ENCODE peak calls at places on chromosome 1, in seven cellular contexts. One of them, this sample, is unnamed.

GRCh38 chr1:2391385-2392070 is at the start of the genes MORN1 and RER1:
- DNase-seq in uterus: peak; percentile 99
- DNase-seq in heart right ventricle: peak; percentile 100
- DNase-seq in spleen: peak; percentile 100
- DNase-seq in K562: peak; percentile 100
- DNase-seq in mammary epithelial cell: peak; percentile 99
- DNase-seq in hepatocyte: peak; percentile 100
- DNase-seq in this sample: peak; percentile 99

GRCh38 chr1:160129558-160129957 is 14.0 kb downstream of the ATP1A2 start:
- DNase-seq in uterus: no peak
- DNase-seq in heart right ventricle: no peak
- DNase-seq in spleen: peak; percentile 11
- DNase-seq in K562: no peak
- DNase-seq in mammary epithelial cell: no peak
- DNase-seq in hepatocyte: no peak
- DNase-seq in this sample: no peak

GRCh38 chr1:231776006-231776707 is 149.6 kb downstream of the DISC1 start:
- DNase-seq in uterus: no peak
- DNase-seq in heart right ventricle: no peak
- DNase-seq in spleen: no peak
- DNase-seq in K562: no peak
- DNase-seq in mammary epithelial cell: no peak
- DNase-seq in hepatocyte: peak; percentile 15
- DNase-seq in this sample: no peak

GRCh38 chr1:243483084-243483845 is 227.4 kb downstream of the SDCCAG8 start:
- DNase-seq in uterus: no peak
- DNase-seq in heart right ventricle: no peak
- DNase-seq in spleen: no peak
- DNase-seq in K562: no peak
- DNase-seq in mammary epithelial cell: no peak
- DNase-seq in hepatocyte: no peak
- DNase-seq in this sample: no peak

GRCh38 chr1:60924964-60925798 is 157.2 kb upstream of the NFIA start:
- DNase-seq in uterus: no peak
- DNase-seq in heart right ventricle: no peak
- DNase-seq in spleen: no peak
- DNase-seq in K562: peak; percentile 83
- DNase-seq in mammary epithelial cell: no peak
- DNase-seq in hepatocyte: no peak
- DNase-seq in this sample: no peak

GRCh38 chr1:230011333-230012092 is 55.5 kb upstream of the GALNT2 start:
- DNase-seq in uterus: no peak
- DNase-seq in heart right ventricle: no peak
- DNase-seq in spleen: no peak
- DNase-seq in K562: no peak
- DNase-seq in mammary epithelial cell: no peak
- DNase-seq in hepatocyte: no peak
- DNase-seq in this sample: no peak

GRCh38 chr1:84385347-84385746 is 12.9 kb upstream of the DNASE2B start:
- DNase-seq in uterus: no peak
- DNase-seq in heart right ventricle: no peak
- DNase-seq in spleen: no peak
- DNase-seq in K562: no peak
- DNase-seq in mammary epithelial cell: no peak
- DNase-seq in hepatocyte: no peak
- DNase-seq in this sample: no peak

GRCh38 chr1:50667710-50668356 is 244.6 kb upstream of the DMRTA2 start:
- DNase-seq in uterus: no peak
- DNase-seq in heart right ventricle: no peak
- DNase-seq in spleen: no peak
- DNase-seq in K562: no peak
- DNase-seq in mammary epithelial cell: no peak
- DNase-seq in hepatocyte: no peak
- DNase-seq in this sample: no peak

GRCh38 chr1:223401873-223402789 is 8.9 kb downstream of the CCDC185 start:
- DNase-seq in uterus: no peak
- DNase-seq in heart right ventricle: no peak
- DNase-seq in spleen: no peak
- DNase-seq in K562: peak; percentile 49
- DNase-seq in mammary epithelial cell: peak; percentile 79
- DNase-seq in hepatocyte: no peak
- DNase-seq in this sample: no peak

GRCh38 chr1:206510371-206510770 is 3.0 kb downstream of the RASSF5 start:
- DNase-seq in uterus: no peak
- DNase-seq in heart right ventricle: no peak
- DNase-seq in spleen: no peak
- DNase-seq in K562: no peak
- DNase-seq in mammary epithelial cell: no peak
- DNase-seq in hepatocyte: no peak
- DNase-seq in this sample: no peak

GRCh38 chr1:82788038-82788437 is 987.3 kb downstream of the ADGRL2 start:
- DNase-seq in uterus: no peak
- DNase-seq in heart right ventricle: no peak
- DNase-seq in spleen: no peak
- DNase-seq in K562: no peak
- DNase-seq in mammary epithelial cell: no peak
- DNase-seq in hepatocyte: no peak
- DNase-seq in this sample: no peak

GRCh38 chr1:84412316-84412942 is 14.1 kb downstream of the DNASE2B start:
- DNase-seq in uterus: no peak
- DNase-seq in heart right ventricle: no peak
- DNase-seq in spleen: no peak
- DNase-seq in K562: no peak
- DNase-seq in mammary epithelial cell: no peak
- DNase-seq in hepatocyte: no peak
- DNase-seq in this sample: no peak

GRCh38 chr1:81221564-81221963 is 579.2 kb upstream of the ADGRL2 start:
- DNase-seq in uterus: no peak
- DNase-seq in heart right ventricle: peak; percentile 33
- DNase-seq in spleen: peak; percentile 54
- DNase-seq in K562: no peak
- DNase-seq in mammary epithelial cell: no peak
- DNase-seq in hepatocyte: no peak
- DNase-seq in this sample: no peak

GRCh38 chr1:114588196-114588689 is 6.8 kb upstream of the BCAS2 start:
- DNase-seq in uterus: no peak
- DNase-seq in heart right ventricle: no peak
- DNase-seq in spleen: no peak
- DNase-seq in K562: no peak
- DNase-seq in mammary epithelial cell: no peak
- DNase-seq in hepatocyte: no peak
- DNase-seq in this sample: no peak
- H3K4me3 ChIP-seq in uterus: no peak overlapping the region
- H3K4me3 ChIP-seq in heart right ventricle: no peak overlapping the region
- H3K4me3 ChIP-seq in spleen: no peak overlapping the region
- H3K4me3 ChIP-seq in K562: no peak overlapping the region
- H3K4me3 ChIP-seq in mammary epithelial cell: no peak overlapping the region
- H3K4me3 ChIP-seq in hepatocyte: no peak overlapping the region
- H3K4me3 ChIP-seq in this sample: no peak overlapping the region

GRCh38 chr1:31709060-31709459 is 5.2 kb upstream of the COL16A1 start:
- DNase-seq in uterus: no peak
- DNase-seq in heart right ventricle: no peak
- DNase-seq in spleen: no peak
- DNase-seq in K562: no peak
- DNase-seq in mammary epithelial cell: no peak
- DNase-seq in hepatocyte: no peak
- DNase-seq in this sample: no peak

GRCh38 chr1:31708324-31708723 is 4.5 kb upstream of the COL16A1 start:
- DNase-seq in uterus: no peak
- DNase-seq in heart right ventricle: no peak
- DNase-seq in spleen: no peak
- DNase-seq in K562: no peak
- DNase-seq in mammary epithelial cell: no peak
- DNase-seq in hepatocyte: peak; percentile 34
- DNase-seq in this sample: no peak

GRCh38 chr1:31706384-31707058 is 2.7 kb upstream of the COL16A1 start:
- DNase-seq in uterus: no peak
- DNase-seq in heart right ventricle: no peak
- DNase-seq in spleen: no peak
- DNase-seq in K562: no peak
- DNase-seq in mammary epithelial cell: no peak
- DNase-seq in hepatocyte: no peak
- DNase-seq in this sample: no peak

GRCh38 chr1:31705080-31705866 is 1.5 kb upstream of the COL16A1 start:
- DNase-seq in uterus: peak; percentile 63
- DNase-seq in heart right ventricle: peak; percentile 56
- DNase-seq in spleen: peak; percentile 81
- DNase-seq in K562: peak; percentile 88
- DNase-seq in mammary epithelial cell: peak; percentile 63
- DNase-seq in hepatocyte: peak; percentile 91
- DNase-seq in this sample: peak; percentile 56

DNA sequence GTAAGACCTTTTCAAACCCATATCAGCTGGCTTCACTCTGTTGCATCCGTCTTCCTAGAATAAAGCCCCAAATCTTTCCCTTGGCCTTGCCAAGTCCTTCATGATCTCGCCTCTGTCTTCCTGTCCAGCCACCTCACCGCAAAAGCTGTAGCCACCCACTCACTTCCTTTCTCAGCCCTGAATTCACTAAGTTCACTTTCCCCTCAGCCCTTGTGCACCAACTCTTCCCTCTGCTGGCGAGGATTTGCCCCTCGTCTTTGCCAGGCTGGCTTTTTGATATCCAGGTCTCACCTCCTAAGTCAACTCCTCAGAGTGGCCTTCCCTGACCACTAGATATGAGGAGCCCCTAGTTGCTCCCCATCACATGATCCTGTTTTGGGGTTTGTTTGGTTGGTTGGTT is 3.9 kb upstream of the COL16A1 start:
- DNase-seq in uterus: no peak
- DNase-seq in heart right ventricle: no peak
- DNase-seq in spleen: no peak
- DNase-seq in K562: peak; percentile 36
- DNase-seq in mammary epithelial cell: peak; percentile 61
- DNase-seq in hepatocyte: no peak
- DNase-seq in this sample: no peak
- H3K4me1 ChIP-seq in uterus: peaks cover 17% of the 10 kb centered on the region
- H3K4me1 ChIP-seq in heart right ventricle: peaks cover 15% of the 10 kb centered on the region
- H3K4me1 ChIP-seq in spleen: peaks cover 50% of the 10 kb centered on the region
- H3K4me1 ChIP-seq in K562: peaks cover 10% of the 10 kb centered on the region
- H3K4me1 ChIP-seq in mammary epithelial cell: peaks cover 38% of the 10 kb centered on the region
- H3K4me1 ChIP-seq in hepatocyte: peaks cover 36% of the 10 kb centered on the region
- H3K4me1 ChIP-seq in this sample: peaks cover 5% of the 10 kb centered on the region

DNA sequence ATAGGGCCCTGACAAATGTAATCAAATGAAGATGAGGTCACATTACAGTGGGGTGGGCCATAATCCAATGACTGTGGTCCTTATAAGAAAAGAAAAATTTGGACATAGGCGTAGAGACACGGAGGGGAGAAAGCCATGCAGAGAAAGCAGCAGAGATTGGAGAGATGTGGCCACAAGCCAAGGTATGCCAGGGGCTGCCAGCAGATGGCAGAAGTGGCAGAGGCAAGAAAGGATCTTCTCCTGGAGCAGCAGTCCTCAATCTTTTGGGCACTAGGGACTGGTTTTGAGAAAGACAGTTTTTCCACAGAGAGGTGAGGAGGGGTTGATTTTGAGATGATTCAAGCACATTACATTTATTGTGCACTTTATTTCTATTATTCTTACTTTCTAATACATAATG is 355.1 kb downstream of the NPHP4 start:
- DNase-seq in uterus: no peak
- DNase-seq in heart right ventricle: no peak
- DNase-seq in spleen: no peak
- DNase-seq in K562: peak; percentile 31
- DNase-seq in mammary epithelial cell: no peak
- DNase-seq in hepatocyte: no peak
- DNase-seq in this sample: no peak
- TF ChIP-seq CTCF in uterus: no peak
- TF ChIP-seq CTCF in heart right ventricle: no peak
- TF ChIP-seq CTCF in spleen: peak; percentile 35
- TF ChIP-seq CTCF in K562: peak; percentile 52
- TF ChIP-seq CTCF in mammary epithelial cell: peak; percentile 78
- TF ChIP-seq CTCF in hepatocyte: peak; percentile 16
- TF ChIP-seq CTCF in this sample: no peak

DNA sequence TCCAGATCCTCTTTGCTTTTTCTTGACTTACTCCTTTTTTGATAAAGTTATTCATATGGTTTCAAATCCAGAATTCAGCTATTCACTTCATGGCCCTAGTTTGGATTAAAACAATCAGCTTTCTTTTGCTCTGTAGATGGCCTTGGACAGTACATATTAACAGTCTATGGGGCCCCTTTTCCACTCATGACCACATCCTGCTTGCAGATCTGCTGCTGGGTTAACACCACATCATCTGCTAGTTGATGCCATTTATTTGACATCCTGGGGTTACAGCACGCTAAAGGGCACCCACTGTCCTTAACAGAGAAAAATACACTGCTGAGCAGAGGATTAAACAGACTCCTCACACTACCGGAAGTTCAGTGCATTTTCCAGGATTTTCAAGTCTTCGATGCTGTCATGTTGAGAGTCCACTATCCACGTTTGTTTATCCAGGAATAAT is 941 bp upstream of the IFI16 start:
- DNase-seq in uterus: no peak
- DNase-seq in heart right ventricle: no peak
- DNase-seq in spleen: peak; percentile 76
- DNase-seq in K562: no peak
- DNase-seq in mammary epithelial cell: no peak
- DNase-seq in hepatocyte: no peak
- DNase-seq in this sample: no peak
- H3K4me3 ChIP-seq in uterus: no peak overlapping the region
- H3K4me3 ChIP-seq in heart right ventricle: peak overlapping the region; percentile 66
- H3K4me3 ChIP-seq in spleen: peak overlapping the region; percentile 60
- H3K4me3 ChIP-seq in K562: no peak overlapping the region
- H3K4me3 ChIP-seq in mammary epithelial cell: no peak overlapping the region
- H3K4me3 ChIP-seq in hepatocyte: no peak overlapping the region
- H3K4me3 ChIP-seq in this sample: no peak overlapping the region

GRCh38 chr1:17558541-17558940 is 19.0 kb downstream of the ARHGEF10L start:
- DNase-seq in uterus: no peak
- DNase-seq in heart right ventricle: no peak
- DNase-seq in spleen: no peak
- DNase-seq in K562: no peak
- DNase-seq in mammary epithelial cell: no peak
- DNase-seq in hepatocyte: no peak
- DNase-seq in this sample: no peak

GRCh38 chr1:17559618-17560419 is 20.3 kb downstream of the ARHGEF10L start:
- DNase-seq in uterus: no peak
- DNase-seq in heart right ventricle: no peak
- DNase-seq in spleen: no peak
- DNase-seq in K562: no peak
- DNase-seq in mammary epithelial cell: peak; percentile 65
- DNase-seq in hepatocyte: peak; percentile 68
- DNase-seq in this sample: no peak

GRCh38 chr1:17558954-17559617 is 19.6 kb downstream of the ARHGEF10L start:
- DNase-seq in uterus: no peak
- DNase-seq in heart right ventricle: no peak
- DNase-seq in spleen: no peak
- DNase-seq in K562: no peak
- DNase-seq in mammary epithelial cell: no peak
- DNase-seq in hepatocyte: no peak
- DNase-seq in this sample: no peak

GRCh38 chr1:17554966-17555365 is 15.5 kb downstream of the ARHGEF10L start:
- DNase-seq in uterus: no peak
- DNase-seq in heart right ventricle: no peak
- DNase-seq in spleen: no peak
- DNase-seq in K562: no peak
- DNase-seq in mammary epithelial cell: no peak
- DNase-seq in hepatocyte: no peak
- DNase-seq in this sample: no peak

DNA sequence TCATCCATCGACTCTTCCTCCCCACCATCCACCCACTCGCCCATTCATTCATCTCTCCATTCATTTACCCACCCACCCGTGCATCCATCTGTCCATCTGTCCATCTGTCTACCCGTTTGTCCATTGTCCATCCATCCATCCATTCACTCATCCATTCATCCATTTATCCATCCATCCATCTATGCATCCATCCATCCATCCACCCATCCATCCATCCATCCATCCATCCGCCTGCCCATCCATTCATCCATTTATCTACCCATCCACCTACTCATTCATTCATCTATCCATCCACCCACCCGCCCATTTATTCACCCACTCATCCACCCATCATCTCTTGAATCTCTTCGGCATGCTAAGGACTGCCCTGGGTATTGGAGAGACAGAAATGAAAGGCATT is 18.5 kb downstream of the ARHGEF10L start:
- DNase-seq in uterus: no peak
- DNase-seq in heart right ventricle: no peak
- DNase-seq in spleen: no peak
- DNase-seq in K562: no peak
- DNase-seq in mammary epithelial cell: no peak
- DNase-seq in hepatocyte: no peak
- DNase-seq in this sample: no peak
- H3K4me1 ChIP-seq in uterus: no peaks in the 10 kb centered on the region
- H3K4me1 ChIP-seq in heart right ventricle: peaks cover 30% of the 10 kb centered on the region
- H3K4me1 ChIP-seq in spleen: peaks cover 13% of the 10 kb centered on the region
- H3K4me1 ChIP-seq in K562: no peaks in the 10 kb centered on the region
- H3K4me1 ChIP-seq in mammary epithelial cell: peaks cover 25% of the 10 kb centered on the region
- H3K4me1 ChIP-seq in hepatocyte: peaks cover 19% of the 10 kb centered on the region
- H3K4me1 ChIP-seq in this sample: peaks cover 89% of the 10 kb centered on the region